ENCODE peak calls at places on chromosomes 5 and 9, in nine cellular contexts. Y is HFFc6, P is mammary epithelial cell, C is nephron progenitor cell, I is OCI-LY7, F is neural progenitor cell, W is cardiac fibroblast, K is astrocyte of the spinal cord, Q is glutamatergic neuron. N is an unnamed sample.
A peak's percentile ranks its signal among the peaks of the same experiment; 100 is the strongest.

GRCh38 chr5:68046445-68046844 is 169.1 kb upstream of the PIK3R1 start:
- DNase-seq in Y (peak; percentile 99), P (peak; percentile 96), C (no peak), I (no peak), F (no peak), W (peak; percentile 94), K (peak; percentile 96), Q (no peak), N (peak; percentile 96)

GRCh38 chr5:171432076-171432475 is 12.6 kb downstream of the FGF18 start:
- DNase-seq in Y (no peak), P (no peak), C (no peak), I (no peak), F (no peak), W (no peak), K (no peak), Q (no peak), N (no peak)

GRCh38 chr9:134088064-134088725 is 20.4 kb upstream of the BRD3 start:
- DNase-seq in Y (no peak), P (no peak), C (no peak), I (no peak), F (no peak), W (no peak), K (no peak), Q (no peak), N (no peak)

GRCh38 chr9:14314424-14314928 is 535 bp upstream of the NFIB start:
- DNase-seq in Y (peak; percentile 3), P (peak; percentile 94), C (peak; percentile 50), I (peak; percentile 64), F (peak; percentile 39), W (peak; percentile 97), K (peak; percentile 95), Q (no peak), N (peak; percentile 90)

GRCh38 chr5:154494036-154494435 is 16.0 kb upstream of the HAND1 start:
- DNase-seq in Y (no peak), P (no peak), C (no peak), I (no peak), F (no peak), W (no peak), K (no peak), Q (no peak), N (no peak)

GRCh38 chr9:91162784-91163440 is 198.8 kb downstream of the AUH start:
- DNase-seq in Y (peak; percentile 13), P (no peak), C (peak; percentile 20), I (peak; percentile 58), F (no peak), W (peak; percentile 52), K (no peak), Q (no peak), N (no peak)

GRCh38 chr9:130143974-130144373 is 28.2 kb upstream of the NCS1 start:
- DNase-seq in Y (no peak), P (no peak), C (no peak), I (no peak), F (peak; percentile 54), W (peak; percentile 65), K (peak; percentile 40), Q (no peak), N (peak; percentile 11)

GRCh38 chr5:120088831-120089230 is 375.3 kb upstream of the PRR16 start:
- DNase-seq in Y (no peak), P (no peak), C (no peak), I (no peak), F (no peak), W (no peak), K (no peak), Q (no peak), N (peak; percentile 9)

GRCh38 chr5:172453206-172453985 is 929 bp downstream of the SH3PXD2B start:
- DNase-seq in Y (peak; percentile 43), P (peak; percentile 54), C (peak; percentile 65), I (no peak), F (peak; percentile 88), W (peak; percentile 79), K (peak; percentile 81), Q (peak; percentile 72), N (peak; percentile 66)

GRCh38 chr9:116322521-116322920 is 168.9 kb downstream of the PAPPA start:
- DNase-seq in Y (no peak), P (no peak), C (no peak), I (no peak), F (no peak), W (peak; percentile 70), K (no peak), Q (no peak), N (no peak)

GRCh38 chr5:78540335-78541057 is 108.1 kb downstream of the LHFPL2 start:
- DNase-seq in Y (no peak), P (peak; percentile 83), C (no peak), I (no peak), F (peak; percentile 49), W (no peak), K (no peak), Q (no peak), N (no peak)

GRCh38 chr5:181205735-181206401 is 872 bp upstream of the TRIM7 start:
- DNase-seq in Y (no peak), P (no peak), C (peak; percentile 44), I (no peak), F (peak; percentile 66), W (peak; percentile 50), K (no peak), Q (no peak), N (no peak)

DNA sequence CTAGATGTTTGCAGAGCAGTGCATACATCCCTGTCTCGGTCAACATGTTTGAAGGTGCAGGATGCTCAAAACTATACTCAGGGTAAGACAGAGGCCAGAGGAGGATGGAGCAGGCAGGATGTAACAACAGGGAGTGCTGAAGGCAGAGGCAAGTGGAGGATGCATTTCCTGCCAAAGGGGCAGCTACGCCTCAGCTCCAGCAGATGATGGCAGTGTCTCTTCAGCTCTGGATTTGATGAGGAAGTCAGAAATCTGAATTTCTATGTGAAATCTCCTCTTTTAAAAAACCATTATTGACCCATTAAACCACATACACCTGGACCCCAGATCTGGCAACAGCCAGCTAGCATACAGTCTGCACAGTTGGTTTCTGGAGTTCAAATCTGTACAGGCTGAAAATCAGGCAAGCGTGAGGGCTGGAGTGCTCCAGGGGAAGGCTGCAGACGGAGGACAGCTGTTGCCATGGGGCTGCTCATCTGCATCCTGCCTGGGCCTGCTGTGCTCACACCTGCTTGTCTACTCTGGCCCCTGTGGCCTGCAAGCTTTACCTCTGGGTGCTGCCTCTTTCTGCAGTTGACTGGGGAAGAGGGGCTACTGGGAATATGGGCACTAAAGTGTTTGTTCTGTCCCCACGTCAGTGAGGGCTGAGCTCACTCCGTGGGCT is 152.9 kb upstream of the SLC28A3 start:
- DNase-seq in Y (no peak), P (no peak), C (peak; percentile 15), I (no peak), F (peak; percentile 7), W (no peak), K (no peak), Q (peak; percentile 61), N (no peak)
- TF ChIP-seq CTCF in Y (no peak), P (no peak), C (no peak), I (no peak), F (peak; percentile 26), W (no peak), K (no peak), Q (no peak), N (no peak)

GRCh38 chr5:141753971-141754713 is 72.1 kb upstream of the ARAP3 start:
- DNase-seq in Y (no peak), P (peak; percentile 55), C (peak; percentile 74), I (peak; percentile 52), F (peak; percentile 78), W (peak; percentile 49), K (peak; percentile 41), Q (no peak), N (no peak)

GRCh38 chr5:141760193-141760592 is 78.2 kb upstream of the ARAP3 start:
- DNase-seq in Y (no peak), P (no peak), C (no peak), I (peak; percentile 43), F (no peak), W (no peak), K (no peak), Q (no peak), N (no peak)

GRCh38 chr5:141758316-141758965 is 76.4 kb upstream of the ARAP3 start:
- DNase-seq in Y (no peak), P (no peak), C (peak; percentile 77), I (no peak), F (peak; percentile 78), W (no peak), K (no peak), Q (peak; percentile 42), N (no peak)

GRCh38 chr5:141756196-141756595 is 74.2 kb upstream of the ARAP3 start:
- DNase-seq in Y (no peak), P (no peak), C (no peak), I (no peak), F (no peak), W (no peak), K (no peak), Q (no peak), N (no peak)

GRCh38 chr5:141757402-141757801 is 75.4 kb upstream of the ARAP3 start:
- DNase-seq in Y (peak; percentile 38), P (peak; percentile 62), C (peak; percentile 26), I (no peak), F (peak; percentile 64), W (peak; percentile 58), K (no peak), Q (peak; percentile 60), N (peak; percentile 35)
- TF ChIP-seq CTCF in Y (peak; percentile 68), P (peak; percentile 42), C (peak; percentile 36), I (no peak), F (peak; percentile 59), W (peak; percentile 75), K (peak; percentile 39), Q (no peak), N (peak; percentile 77)

GRCh38 chr5:69167488-69167845 is 517 bp downstream of the CCNB1 start:
- DNase-seq in Y (no peak), P (peak; percentile 14), C (no peak), I (peak; percentile 37), F (peak; percentile 36), W (no peak), K (peak; percentile 16), Q (no peak), N (peak; percentile 6)

GRCh38 chr5:69170969-69171368 is 4.0 kb downstream of the CCNB1 start:
- DNase-seq in Y (no peak), P (no peak), C (no peak), I (no peak), F (no peak), W (no peak), K (no peak), Q (no peak), N (no peak)

DNA sequence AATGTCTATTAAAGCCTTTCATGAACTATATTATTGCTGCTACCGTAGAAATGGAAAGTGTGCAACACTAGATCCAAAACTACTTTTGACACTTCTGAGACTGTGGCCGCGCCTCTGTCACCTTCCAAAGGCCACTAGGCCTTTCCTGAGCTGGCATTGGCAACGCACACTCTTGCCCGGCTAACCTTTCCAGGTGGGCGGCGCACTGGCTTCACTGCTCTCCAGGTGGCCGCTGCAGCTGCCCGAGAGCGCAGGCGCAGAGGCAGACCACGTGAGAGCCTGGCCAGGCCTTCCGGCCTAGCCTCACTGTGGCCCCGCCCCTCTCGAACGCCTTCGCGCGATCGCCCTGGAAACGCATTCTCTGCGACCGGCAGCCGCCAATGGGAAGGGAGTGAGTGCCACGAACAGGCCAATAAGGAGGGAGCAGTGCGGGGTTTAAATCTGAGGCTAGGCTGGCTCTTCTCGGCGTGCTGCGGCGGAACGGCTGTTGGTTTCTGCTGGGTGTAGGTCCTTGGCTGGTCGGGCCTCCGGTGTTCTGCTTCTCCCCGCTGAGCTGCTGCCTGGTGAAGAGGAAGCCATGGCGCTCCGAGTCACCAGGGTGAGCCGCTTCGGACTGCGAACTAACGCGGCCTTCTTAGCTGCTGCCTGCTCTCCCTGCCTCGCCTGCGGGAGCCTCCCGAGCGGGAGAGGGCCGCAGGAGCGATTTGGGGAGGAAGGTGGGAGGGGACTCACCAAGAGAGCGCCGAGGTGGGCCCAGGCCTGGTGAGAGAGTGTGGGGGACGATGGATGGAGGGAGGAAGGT is at the start of gene CCNB1:
- DNase-seq in Y (peak; percentile 97), P (peak; percentile 98), C (peak; percentile 97), I (peak; percentile 99), F (peak; percentile 99), W (peak; percentile 97), K (peak; percentile 98), Q (peak; percentile 99), N (peak; percentile 98)
- TF ChIP-seq CTCF in Y (no peak), P (no peak), C (no peak), I (no peak), F (no peak), W (peak; percentile 5), K (no peak), Q (no peak), N (no peak)

GRCh38 chr9:347667-348292 is 133.1 kb downstream of the DOCK8 start:
- DNase-seq in Y (peak; percentile 45), P (peak; percentile 51), C (no peak), I (peak; percentile 28), F (peak; percentile 46), W (peak; percentile 68), K (peak; percentile 22), Q (no peak), N (no peak)
- TF ChIP-seq CTCF in Y (peak; percentile 84), P (peak; percentile 98), C (peak; percentile 75), I (peak; percentile 74), F (peak; percentile 72), W (peak; percentile 59), K (peak; percentile 67), Q (peak; percentile 61), N (peak; percentile 37)

N was measured in brain microvascular endothelial cell.